ENCODE peak calls at places on chromosome 19, in seven cellular contexts. N is esophagus muscularis mucosa, F is tibial artery, D is neural progenitor cell, T is adrenal gland, M is ascending aorta, V is PC-3. C is an unnamed sample. For H3K9me3, the result is how much of the 10 kb centered on the place peaks cover.

GRCh38 chr19:39224910-39225309 is 19.9 kb downstream of the IFNL3 start:
- DNase-seq in N (no peak), F (no peak), D (peak), T (no peak), M (no peak), V (no peak), C (no peak)

GRCh38 chr19:13011653-13012389 is 16.5 kb downstream of the NFIX start:
- DNase-seq in N (no peak), F (no peak), D (no peak), T (no peak), M (peak), V (no peak), C (no peak)

GRCh38 chr19:35037716-35038622 is 3.6 kb upstream of the HPN start:
- DNase-seq in N (no peak), F (peak), D (no peak), T (no peak), M (peak), V (no peak), C (no peak)

GRCh38 chr19:48196321-48196761 is 25.9 kb downstream of the ZSWIM9 start:
- DNase-seq in N (no peak), F (no peak), D (no peak), T (peak), M (no peak), V (no peak), C (no peak)

GRCh38 chr19:10566658-10567410 is 1.0 kb upstream of the KRI1 start:
- DNase-seq in N (no peak), F (no peak), D (no peak), T (peak), M (peak), V (no peak), C (no peak)

GRCh38 chr19:54162241-54162805 is 2.8 kb upstream of the LENG1 start:
- DNase-seq in N (peak), F (peak), D (peak), T (peak), M (peak), V (peak), C (peak)

GRCh38 chr19:17294051-17294891 is 9.0 kb downstream of the ABHD8 start:
- DNase-seq in N (peak), F (no peak), D (peak), T (peak), M (no peak), V (no peak), C (no peak)

GRCh38 chr19:43618921-43619261 is 538 bp downstream of the ZNF428 start:
- DNase-seq in N (no peak), F (peak), D (no peak), T (no peak), M (no peak), V (peak), C (peak)

GRCh38 chr19:47155141-47155540 is 24.5 kb downstream of the SAE1 start:
- DNase-seq in N (no peak), F (no peak), D (no peak), T (peak), M (no peak), V (no peak), C (no peak)

GRCh38 chr19:48568345-48568886 is 16.4 kb downstream of the SULT2B1 start:
- DNase-seq in N (peak), F (peak), D (peak), T (peak), M (peak), V (peak), C (peak)

GRCh38 chr19:34556500-34556899 is 74.9 kb downstream of the WTIP start:
- DNase-seq in N (no peak), F (no peak), D (peak), T (no peak), M (no peak), V (peak), C (peak)

GRCh38 chr19:48629599-48630288 is 7.4 kb downstream of the DBP start:
- DNase-seq in N (no peak), F (no peak), D (peak), T (peak), M (no peak), V (no peak), C (peak)

GRCh38 chr19:54430306-54431254 is 15.3 kb downstream of the TTYH1 start:
- DNase-seq in N (no peak), F (no peak), D (peak), T (peak), M (no peak), V (peak), C (peak)

GRCh38 chr19:12055784-12056183 is 3.0 kb upstream of the ZNF878 start:
- DNase-seq in N (no peak), F (no peak), D (no peak), T (no peak), M (no peak), V (peak), C (no peak)

GRCh38 chr19:18436651-18437478 is 1.1 kb downstream of the ISYNA1 start:
- DNase-seq in N (no peak), F (peak), D (peak), T (peak), M (peak), V (peak), C (peak)

GRCh38 chr19:41298327-41298964 is 11.5 kb upstream of the CCDC97 start:
- DNase-seq in N (no peak), F (peak), D (no peak), T (peak), M (peak), V (no peak), C (no peak)

GRCh38 chr19:5030822-5031221 is 61.9 kb downstream of the KDM4B start:
- DNase-seq in N (no peak), F (no peak), D (no peak), T (no peak), M (no peak), V (no peak), C (no peak)

GRCh38 chr19:42214810-42215209 is 2.7 kb downstream of the DEDD2 start:
- DNase-seq in N (no peak), F (no peak), D (no peak), T (no peak), M (no peak), V (no peak), C (no peak)

GRCh38 chr19:13020002-13020414 is 24.7 kb downstream of the NFIX start:
- DNase-seq in N (no peak), F (no peak), D (peak), T (no peak), M (no peak), V (peak), C (no peak)

GRCh38 chr19:18435185-18435841 is 2.6 kb downstream of the ISYNA1 start:
- DNase-seq in N (no peak), F (no peak), D (no peak), T (peak), M (no peak), V (no peak), C (peak)

GRCh38 chr19:16779539-16780163 is 49.5 kb upstream of the SIN3B start:
- DNase-seq in N (no peak), F (no peak), D (no peak), T (no peak), M (no peak), V (no peak), C (no peak)

GRCh38 chr19:55527197-55528029 is 9.5 kb downstream of the SBK2 start:
- DNase-seq in N (no peak), F (no peak), D (no peak), T (no peak), M (no peak), V (no peak), C (no peak)

GRCh38 chr19:49677232-49677881 is at the start of gene PRMT1:
- DNase-seq in N (no peak), F (no peak), D (no peak), T (no peak), M (no peak), V (peak), C (peak)

GRCh38 chr19:17679526-17680234 is 8.5 kb downstream of the UNC13A start:
- DNase-seq in N (no peak), F (no peak), D (peak), T (no peak), M (no peak), V (no peak), C (peak)

GRCh38 chr19:51931921-51932320 is 4.6 kb downstream of the ZNF613 start:
- DNase-seq in N (no peak), F (no peak), D (no peak), T (no peak), M (no peak), V (no peak), C (no peak)

GRCh38 chr19:48975947-48976847 is 11.1 kb downstream of the FTL start:
- DNase-seq in N (no peak), F (no peak), D (peak), T (no peak), M (no peak), V (no peak), C (peak)

DNA sequence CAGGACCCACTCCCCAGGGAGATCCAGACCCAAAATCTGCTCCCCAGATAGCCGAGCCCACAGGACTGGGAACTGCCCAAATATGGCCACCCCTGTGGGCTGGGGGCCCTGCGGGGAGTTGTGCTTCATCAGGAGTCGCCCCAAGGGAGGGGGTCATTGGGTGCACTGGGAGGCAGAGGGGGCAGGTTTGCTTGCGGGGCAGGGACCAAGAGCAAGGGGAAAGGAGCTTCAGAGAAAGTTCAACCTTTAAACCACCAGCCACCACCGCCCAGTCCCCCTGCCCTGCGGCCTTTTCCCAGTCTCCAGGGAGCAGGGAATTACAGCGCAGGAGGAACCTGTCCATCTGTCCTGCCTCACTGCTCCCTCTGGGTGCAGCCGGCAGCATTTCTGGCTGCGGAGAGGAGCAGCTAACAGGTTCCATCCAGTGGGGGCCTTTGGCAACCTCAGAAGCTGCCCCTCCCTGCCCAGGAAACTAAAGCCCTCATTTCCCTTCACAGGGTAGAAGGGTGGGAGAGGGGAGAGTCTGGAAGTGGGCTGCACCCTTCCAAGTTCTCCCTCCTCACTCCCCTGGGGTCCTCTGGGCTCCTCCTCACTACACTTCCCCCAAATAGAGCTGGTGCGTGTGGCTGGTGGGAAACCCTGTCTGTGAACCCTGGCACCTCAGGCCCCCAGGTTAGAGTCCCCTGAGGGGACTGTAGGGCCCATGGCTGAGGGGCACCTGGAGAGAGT is 13.8 kb upstream of the ASF1B start:
- DNase-seq in N (no peak), F (no peak), D (no peak), T (no peak), M (no peak), V (no peak), C (no peak)
- H3K27ac ChIP-seq in N (peak), F (peak), D (peak), T (no peak), M (peak), V (no peak), C (peak)

DNA sequence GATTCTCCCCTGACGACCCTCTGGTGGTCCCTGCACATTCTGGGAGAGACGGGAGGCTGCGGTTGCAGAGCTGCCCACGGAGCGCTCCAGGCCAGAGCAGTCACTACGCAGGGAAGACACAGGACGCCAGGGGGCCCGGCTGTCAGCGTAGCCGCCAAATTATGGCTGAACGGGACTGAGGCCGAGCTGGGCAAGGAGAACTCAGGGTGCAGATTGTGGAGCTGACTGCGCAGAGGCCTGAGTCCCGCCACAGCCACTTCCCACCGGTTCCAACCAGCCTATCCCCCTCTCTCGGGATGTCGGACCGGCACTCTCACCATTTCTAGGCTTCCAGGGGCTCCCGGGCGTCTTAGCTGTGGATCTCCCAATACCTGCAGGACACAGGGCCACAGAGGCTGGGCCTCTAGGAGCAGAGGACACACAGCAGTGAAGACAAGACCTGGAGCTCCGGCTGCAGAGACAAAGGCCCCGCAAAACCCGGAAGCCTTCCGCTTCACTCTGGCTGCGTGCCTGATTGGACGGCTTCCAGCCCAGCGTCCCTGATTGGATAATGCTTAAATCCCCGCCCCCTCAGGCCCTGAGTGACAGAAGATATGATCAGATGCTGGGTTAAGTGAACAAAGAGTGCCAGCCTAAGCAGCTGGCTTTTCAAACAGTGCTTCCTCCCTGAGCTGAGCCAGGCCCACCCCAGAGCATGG is at the start of gene ZNF737:
- DNase-seq in N (peak), F (peak), D (peak), T (peak), M (peak), V (peak), C (peak)
- TF ChIP-seq CTCF in N (peak), F (peak), D (peak), T (peak), M (peak), V (no peak), C (no peak)

DNA sequence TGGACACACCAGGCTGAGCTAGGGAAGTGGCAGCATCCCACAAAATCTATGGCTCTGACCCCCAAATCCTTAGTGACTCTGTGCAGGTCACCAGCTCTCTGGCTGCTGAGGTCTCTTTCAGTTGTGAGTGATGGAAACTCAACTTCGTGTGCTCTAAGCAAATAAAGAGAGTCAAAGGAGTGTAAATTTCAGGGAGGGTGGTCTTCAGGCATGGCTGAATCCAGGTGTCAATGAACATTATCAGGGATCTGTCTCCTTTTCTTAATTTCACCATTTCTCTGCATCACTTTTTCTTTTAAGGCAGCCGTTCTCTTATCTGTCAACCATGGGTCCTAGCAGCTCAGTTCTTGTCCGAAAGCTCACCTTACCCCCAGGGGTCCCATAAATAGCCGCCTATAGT is 6.2 kb downstream of the CYP4F12 start:
- DNase-seq in N (no peak), F (no peak), D (no peak), T (no peak), M (no peak), V (no peak), C (no peak)
- H3K9me3 ChIP-seq in N (under half), F (under half), D (under half), T (under half), M (under half), V (under half), C (under half)

DNA sequence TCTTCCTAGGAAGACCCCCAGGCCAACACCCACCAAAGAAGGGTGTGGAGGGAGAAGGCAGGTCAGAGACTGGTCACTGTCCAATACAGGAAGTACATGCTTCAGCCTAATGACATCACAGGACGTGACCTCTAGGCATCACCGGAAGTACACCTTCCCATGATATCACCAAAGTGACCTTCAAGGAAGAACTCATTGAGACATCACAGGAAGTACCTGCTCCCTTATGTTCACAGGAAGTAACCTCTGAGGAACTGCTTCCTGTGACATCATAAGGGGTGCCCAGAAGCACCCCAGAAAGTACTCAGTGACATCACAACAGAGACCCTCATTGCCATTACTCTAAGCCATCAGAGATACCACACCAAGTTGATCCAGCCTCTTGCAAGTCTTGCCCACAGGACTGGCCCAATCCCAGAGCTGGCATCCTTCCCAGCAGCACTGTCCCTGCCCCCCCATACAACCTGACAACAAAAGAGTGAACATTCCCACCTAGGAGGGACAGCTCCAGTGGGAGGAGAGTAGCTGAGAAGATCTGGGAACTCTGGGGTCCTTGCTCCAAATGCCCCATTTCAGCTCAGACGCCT is 24.2 kb upstream of the NANOS2 start:
- DNase-seq in N (no peak), F (no peak), D (no peak), T (no peak), M (no peak), V (no peak), C (no peak)
- H3K27ac ChIP-seq in N (no peak), F (no peak), D (no peak), T (no peak), M (no peak), V (no peak), C (no peak)

GRCh38 chr19:31329819-31330218 is 19.4 kb downstream of the TSHZ3 start:
- DNase-seq in N (no peak), F (no peak), D (no peak), T (no peak), M (no peak), V (no peak), C (no peak)
- TF ChIP-seq CTCF in N (no peak), F (no peak), D (no peak), T (no peak), M (no peak), V (no peak), C (no peak)

GRCh38 chr19:23855676-23856075 is 59.0 kb upstream of the ZNF726 start:
- DNase-seq in N (no peak), F (no peak), D (no peak), T (no peak), M (no peak), V (no peak), C (no peak)

DNA sequence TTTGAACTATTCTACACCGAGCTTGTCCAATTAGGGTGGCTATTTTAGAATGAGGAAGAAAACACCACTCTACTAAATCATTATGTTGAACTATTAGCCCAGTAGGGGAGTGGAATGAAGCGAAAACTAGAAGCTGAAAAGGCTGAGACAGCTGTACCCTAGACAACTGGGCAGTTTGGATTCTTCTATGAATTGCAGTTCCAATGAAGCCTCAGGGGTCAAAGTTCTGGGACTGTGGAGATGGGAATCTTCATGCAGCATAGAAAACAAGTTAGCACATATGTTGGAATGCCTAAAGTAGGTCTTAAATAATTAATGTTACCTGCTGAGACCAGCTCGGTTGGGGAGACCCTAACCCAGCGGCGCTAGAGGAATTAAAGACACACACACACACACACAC is 62.7 kb upstream of the ZNF726 start:
- DNase-seq in N (no peak), F (no peak), D (no peak), T (no peak), M (no peak), V (no peak), C (no peak)
- H3K9me3 ChIP-seq in N (under half), F (under half), D (under half), T (under half), M (under half), V (under half), C (under half)

GRCh38 chr19:3229346-3229743 is 4.9 kb downstream of the CELF5 start:
- DNase-seq in N (no peak), F (no peak), D (no peak), T (no peak), M (no peak), V (no peak), C (no peak)
- H3K27ac ChIP-seq in N (no peak), F (no peak), D (no peak), T (no peak), M (no peak), V (no peak), C (no peak)